ENCODE peak calls at places on chromosome 2, in six cellular contexts. T is left ventricle myocardium superior; B is stimulated activated CD8-positive, alpha-beta memory T cell treated with anti-CD3 and anti-CD28 coated beads, Interleukin-4, amount 100 ng/mL, for 4 hours; Q is H9; W is NCI-H2171; N is posterior vena cava. K is an unnamed sample.

GRCh38 chr2:46257476-46257875 is 39.7 kb upstream of the EPAS1 start:
- DNase-seq in N (no peak), W (peak), T (no peak), Q (no peak), B (no peak), K (no peak)

GRCh38 chr2:183079335-183079775 is 808 bp downstream of the DUSP19 start:
- DNase-seq in B (no peak), W (no peak), N (no peak), Q (no peak), T (peak), K (no peak)

GRCh38 chr2:71683666-71684065 is 230.3 kb downstream of the DYSF start:
- DNase-seq in B (no peak), T (peak), Q (no peak), N (no peak), W (no peak), K (no peak)

GRCh38 chr2:127226520-127227263 is 6.6 kb upstream of the CYP27C1 start:
- DNase-seq in Q (no peak), N (no peak), B (no peak), T (no peak), W (peak), K (no peak)

GRCh38 chr2:101152195-101153076 is 1.3 kb upstream of the TBC1D8 start:
- DNase-seq in T (peak), B (no peak), N (peak), W (no peak), Q (peak), K (no peak)

GRCh38 chr2:218852911-218853667 is 6.5 kb upstream of the WNT6 start:
- DNase-seq in N (peak), Q (peak), W (peak), T (peak), B (peak), K (peak)

GRCh38 chr2:20326163-20326780 is 24.4 kb downstream of the PUM2 start:
- DNase-seq in T (no peak), Q (no peak), N (no peak), B (no peak), W (peak), K (no peak)

GRCh38 chr2:28952806-28953190 is 28.3 kb upstream of the TOGARAM2 start:
- DNase-seq in N (no peak), B (no peak), Q (no peak), W (peak), T (no peak), K (no peak)

GRCh38 chr2:67650292-67651133 is 253.4 kb downstream of the ETAA1 start:
- DNase-seq in W (no peak), N (peak), B (no peak), Q (peak), T (peak), K (peak)

GRCh38 chr2:113227290-113227689 is 51.4 kb downstream of the PAX8 start:
- DNase-seq in W (no peak), Q (no peak), T (no peak), B (no peak), N (no peak), K (no peak)

GRCh38 chr2:144132357-144132756 is 387.6 kb downstream of the ZEB2 start:
- DNase-seq in N (no peak), B (no peak), W (no peak), T (no peak), Q (no peak), K (no peak)

GRCh38 chr2:4882421-4882820 is 809.8 kb upstream of the SOX11 start:
- DNase-seq in T (no peak), Q (no peak), B (no peak), W (no peak), N (no peak), K (no peak)

GRCh38 chr2:15177103-15177502 is 384.0 kb downstream of the NBAS start:
- DNase-seq in N (no peak), W (no peak), B (no peak), T (no peak), Q (no peak), K (no peak)